ENCODE peak calls at places on chromosomes 2 and 18, in ten cellular contexts. A is hepatocyte, M is spleen, D is transverse colon, N is body of pancreas, V is uterus, E is OCI-LY7, U is foreskin keratinocyte, J is A549, H is upper lobe of right lung. G is an unnamed sample.

GRCh38 chr2:28367667-28368416 is 24.8 kb upstream of the FOSL2 start:
- DNase-seq in A (no peak), M (peak; percentile 53), D (peak; percentile 63), N (no peak), V (no peak), E (no peak), U (no peak), J (no peak), H (no peak), G (peak; percentile 23)

GRCh38 chr2:119431976-119432881 is 575 bp downstream of the TMEM37 start:
- DNase-seq in A (no peak), M (no peak), D (peak; percentile 50), N (peak; percentile 48), V (no peak), E (no peak), U (no peak), J (no peak), H (peak; percentile 82), G (no peak)

GRCh38 chr2:112483047-112483473 is 1.1 kb downstream of the TTL start:
- DNase-seq in A (peak; percentile 46), M (no peak), D (no peak), N (peak; percentile 10), V (peak; percentile 28), E (peak; percentile 23), U (peak; percentile 56), J (peak; percentile 70), H (no peak), G (no peak)

GRCh38 chr2:45709137-45709536 is 57.7 kb downstream of the PRKCE start:
- DNase-seq in A (no peak), M (no peak), D (no peak), N (no peak), V (no peak), E (no peak), U (no peak), J (no peak), H (no peak), G (peak; percentile 87)

GRCh38 chr2:218671077-218671653 is 637 bp downstream of the RNF25 start:
- DNase-seq in A (peak; percentile 50), M (no peak), D (no peak), N (no peak), V (no peak), E (no peak), U (peak; percentile 57), J (peak; percentile 16), H (no peak), G (no peak)

GRCh38 chr2:586518-587370 is 90.5 kb downstream of the TMEM18 start:
- DNase-seq in A (peak; percentile 39), M (no peak), D (no peak), N (no peak), V (no peak), E (no peak), U (no peak), J (no peak), H (no peak), G (no peak)

GRCh38 chr2:129797489-129798300 is 181.8 kb upstream of the RAB6C start:
- DNase-seq in A (no peak), M (no peak), D (no peak), N (no peak), V (no peak), E (no peak), U (no peak), J (no peak), H (no peak), G (no peak)

GRCh38 chr2:903223-903900 is 47.3 kb upstream of the SNTG2 start:
- DNase-seq in A (no peak), M (no peak), D (no peak), N (no peak), V (no peak), E (no peak), U (no peak), J (no peak), H (no peak), G (no peak)

GRCh38 chr18:74590606-74591005 is 7.1 kb upstream of the ZNF407 start:
- DNase-seq in A (no peak), M (no peak), D (no peak), N (no peak), V (no peak), E (no peak), U (no peak), J (no peak), H (no peak), G (no peak)

GRCh38 chr18:48621240-48621639 is 82.4 kb downstream of the CTIF start:
- DNase-seq in A (peak; percentile 38), M (peak; percentile 64), D (no peak), N (no peak), V (no peak), E (no peak), U (peak; percentile 77), J (peak; percentile 39), H (no peak), G (no peak)

GRCh38 chr2:133422946-133423345 is 145.3 kb downstream of the NCKAP5 start:
- DNase-seq in A (no peak), M (no peak), D (no peak), N (no peak), V (no peak), E (no peak), U (peak; percentile 44), J (no peak), H (no peak), G (no peak)

GRCh38 chr2:231227309-231228162 is 29.1 kb downstream of the ARMC9 start:
- DNase-seq in A (peak; percentile 88), M (no peak), D (peak; percentile 67), N (peak; percentile 86), V (peak; percentile 72), E (peak; percentile 84), U (peak; percentile 64), J (peak; percentile 92), H (no peak), G (peak; percentile 28)

DNA sequence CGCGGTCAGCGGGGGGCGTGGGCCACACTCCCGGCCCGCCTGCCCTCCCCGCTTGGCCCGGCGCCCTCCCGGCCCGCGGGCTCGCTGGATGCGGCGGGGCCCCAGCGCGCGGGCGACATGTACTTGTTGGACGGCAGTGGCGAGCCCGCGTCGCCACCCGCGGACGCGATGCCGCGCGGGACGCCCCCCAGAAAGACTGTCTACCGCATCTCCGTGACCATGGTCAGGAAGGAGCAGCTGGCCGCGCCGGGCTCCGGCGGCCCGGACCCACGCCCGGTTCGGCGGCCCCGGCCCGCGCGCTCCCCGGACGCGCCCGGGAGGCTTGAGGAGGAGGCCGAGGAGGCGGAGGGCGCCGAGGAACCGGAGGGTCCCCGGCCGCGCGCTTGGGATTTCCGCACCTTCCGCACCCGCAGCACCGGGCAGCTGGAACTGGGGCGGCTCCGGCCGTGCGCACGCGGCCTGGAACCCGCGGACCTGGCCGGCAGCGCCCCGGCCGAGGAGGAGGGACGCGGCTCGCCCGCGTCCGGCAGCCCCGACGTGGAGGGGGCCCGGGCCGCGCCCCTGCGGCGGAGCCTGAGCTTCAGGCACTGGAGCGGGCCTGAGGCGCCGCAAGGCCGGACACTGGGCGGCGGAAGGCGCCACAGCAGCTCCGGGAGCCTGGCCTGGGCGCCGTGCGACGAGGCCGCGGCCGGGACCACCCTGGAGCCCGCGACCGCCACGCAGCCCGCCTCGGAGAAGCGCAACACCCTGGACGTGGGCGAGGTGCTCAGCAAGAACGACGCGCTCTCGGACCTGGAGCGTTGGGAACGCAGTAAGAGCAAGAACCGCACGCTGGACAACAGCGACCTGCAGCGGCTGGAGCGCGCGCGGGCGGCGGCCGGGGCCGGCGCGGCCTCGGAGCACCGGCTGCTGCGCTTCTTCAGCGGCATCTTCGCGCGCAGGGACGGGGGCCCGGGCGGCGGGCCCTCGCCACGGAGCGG is 176.4 kb downstream of the AGAP1 start:
- DNase-seq in A (peak; percentile 88), M (no peak), D (peak; percentile 70), N (peak; percentile 43), V (peak; percentile 63), E (no peak), U (peak; percentile 48), J (peak; percentile 33), H (peak; percentile 74), G (peak; percentile 80)
- TF ChIP-seq CTCF in A (peak; percentile 51), M (peak; percentile 21), D (peak; percentile 49), N (no peak), V (peak; percentile 74), E (no peak), U (peak; percentile 66), J (peak; percentile 51), H (peak; percentile 43), G (peak; percentile 66)

DNA sequence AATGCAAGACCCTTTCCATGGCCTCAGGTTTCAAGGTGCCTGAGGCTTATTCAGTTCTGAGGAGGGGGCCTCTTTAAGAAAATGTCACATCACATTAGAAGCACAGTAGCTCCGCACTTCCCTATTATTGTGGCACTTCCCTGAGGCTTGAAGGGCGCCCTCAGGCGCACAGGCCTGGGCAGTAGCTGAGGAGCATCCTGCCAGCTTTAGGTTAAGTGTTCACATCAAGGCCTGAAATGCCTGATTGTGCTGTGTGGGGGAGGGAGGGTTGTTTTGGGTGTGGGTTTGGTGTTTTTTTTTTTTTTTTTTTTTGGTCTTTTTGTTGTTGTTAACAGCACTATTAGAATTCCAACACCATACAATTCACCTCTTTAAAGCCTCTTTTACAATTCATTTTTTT is 107.9 kb downstream of the CABLES1 start:
- DNase-seq in A (no peak), M (no peak), D (no peak), N (no peak), V (no peak), E (peak; percentile 85), U (no peak), J (no peak), H (no peak), G (no peak)
- H3K27ac ChIP-seq in A (no peak overlapping the region), M (no peak overlapping the region), D (no peak overlapping the region), N (no peak overlapping the region), V (no peak overlapping the region), E (peak overlapping the region; percentile 95), U (no peak overlapping the region), J (no peak overlapping the region), H (no peak overlapping the region), G (no peak overlapping the region)

DNA sequence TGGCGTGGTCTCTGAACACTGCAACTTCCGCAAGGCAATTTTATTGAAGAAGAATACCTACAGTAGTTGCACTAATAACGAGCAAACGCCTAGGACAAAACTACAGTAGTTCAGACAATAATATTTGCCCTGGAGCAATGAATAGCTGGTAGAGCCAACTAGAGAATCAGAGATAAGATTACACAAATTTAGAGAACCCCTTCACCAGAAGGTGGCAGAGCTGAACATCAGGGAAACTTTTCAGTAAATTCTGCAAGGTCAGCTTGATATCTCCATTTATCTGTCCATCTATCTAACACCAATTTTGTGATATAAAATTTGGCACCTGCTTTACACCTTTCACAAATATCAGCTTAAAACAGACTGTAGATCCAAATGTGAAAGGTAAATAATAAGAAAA is 43.8 kb downstream of the CDH19 start:
- DNase-seq in A (peak; percentile 25), M (no peak), D (no peak), N (peak; percentile 40), V (no peak), E (no peak), U (peak; percentile 42), J (no peak), H (no peak), G (no peak)
- TF ChIP-seq CTCF in A (peak; percentile 45), M (no peak), D (peak; percentile 48), N (no peak), V (no peak), E (peak; percentile 39), U (peak; percentile 48), J (peak; percentile 39), H (peak; percentile 50), G (peak; percentile 4)

DNA sequence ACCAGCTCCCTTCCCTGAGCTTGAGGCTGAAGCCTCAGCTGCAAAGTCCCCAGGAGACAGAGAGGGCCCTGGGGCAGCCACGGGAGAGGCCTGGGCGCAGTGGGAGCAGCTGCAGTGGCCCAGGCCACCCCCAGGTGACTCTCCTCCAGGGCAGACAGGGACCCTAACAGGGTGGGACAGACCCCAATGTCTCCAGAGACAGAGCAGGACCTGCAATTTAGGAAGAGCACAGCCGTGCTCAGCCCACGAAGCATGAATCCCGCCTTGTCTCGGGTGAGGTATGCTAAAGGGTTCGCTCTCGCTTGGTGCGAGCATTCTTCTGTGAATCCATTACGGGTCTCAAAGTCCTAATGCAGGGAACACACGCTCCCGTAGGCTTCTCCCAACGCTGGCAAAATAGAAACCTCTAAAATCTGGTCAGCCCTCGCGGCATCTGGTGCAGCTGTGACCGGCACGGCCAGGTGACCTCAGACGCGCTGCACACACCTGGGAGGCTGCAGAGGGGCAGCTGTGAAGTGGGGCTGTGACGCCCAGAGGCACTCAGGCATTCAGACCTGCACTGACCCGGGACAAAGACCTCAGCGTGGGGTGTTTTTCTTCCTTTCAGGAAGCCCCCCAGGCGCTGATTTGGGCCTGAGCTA is 12.6 kb downstream of the MBP start:
- DNase-seq in A (no peak), M (no peak), D (no peak), N (no peak), V (peak; percentile 8), E (peak; percentile 39), U (no peak), J (no peak), H (no peak), G (no peak)
- H3K27ac ChIP-seq in A (no peak overlapping the region), M (peak overlapping the region; percentile 17), D (no peak overlapping the region), N (no peak overlapping the region), V (no peak overlapping the region), E (no peak overlapping the region), U (no peak overlapping the region), J (peak overlapping the region; percentile 67), H (no peak overlapping the region), G (no peak overlapping the region)

G was measured in psoas muscle.